ENCODE peak calls at places on chromosomes 2 and 18, in five cellular contexts. A is HuH-7.5, G is GF-D8, W is NCI-H2081, R is NCI-H1092 treated with DMSO at 0.1 percent for 48 hours. P is an unnamed sample.

GRCh38 chr18:5309888-5310470 is 14.5 kb upstream of the ZBTB14 start:
- DNase-seq in A (no peak), G (peak; percentile 22), W (no peak), R (no peak), P (no peak)

GRCh38 chr2:54561795-54562592 is 105.9 kb downstream of the SPTBN1 start:
- DNase-seq in A (no peak), G (peak; percentile 40), W (no peak), R (no peak), P (no peak)

GRCh38 chr2:136527560-136527959 is 237.8 kb upstream of the THSD7B start:
- DNase-seq in A (no peak), G (no peak), W (no peak), R (no peak), P (no peak)

GRCh38 chr18:69795785-69796184 is 151.9 kb downstream of the CD226 start:
- DNase-seq in A (no peak), G (no peak), W (no peak), R (no peak), P (no peak)

GRCh38 chr2:45008296-45009129 is 739 bp downstream of the SIX2 start:
- DNase-seq in A (no peak), G (peak; percentile 48), W (peak; percentile 55), R (peak; percentile 25), P (no peak)

GRCh38 chr2:67037655-67038054 is 359.5 kb upstream of the ETAA1 start:
- DNase-seq in A (peak; percentile 7), G (no peak), W (peak; percentile 93), R (peak; percentile 8), P (peak; percentile 6)

GRCh38 chr2:47519147-47519537 is 116.2 kb downstream of the MSH2 start:
- DNase-seq in A (no peak), G (no peak), W (no peak), R (no peak), P (no peak)

GRCh38 chr2:197388866-197389587 is 45.8 kb downstream of the SF3B1 start:
- DNase-seq in A (no peak), G (no peak), W (no peak), R (no peak), P (no peak)

GRCh38 chr2:98895901-98896300 is 40.1 kb downstream of the CRACDL start:
- DNase-seq in A (no peak), G (no peak), W (no peak), R (no peak), P (no peak)

GRCh38 chr18:79548621-79548985 is 131.0 kb upstream of the CTDP1 start:
- DNase-seq in A (no peak), G (no peak), W (no peak), R (no peak), P (no peak)

GRCh38 chr2:96977631-96978195 is 8.7 kb downstream of the FAM178B start:
- DNase-seq in A (no peak), G (no peak), W (no peak), R (no peak), P (no peak)